ENCODE peak calls at places on chromosomes 2 and 18, in nine cellular contexts. One of them, this sample, is unnamed.

GRCh38 chr2:217316743-217317142 is 456.9 kb upstream of the TNP1 start:
- DNase-seq in HCT116: no peak
- DNase-seq in K562: no peak
- DNase-seq in spleen: no peak
- DNase-seq in SK-N-SH: no peak
- DNase-seq in transverse colon: no peak
- DNase-seq in upper lobe of left lung: no peak
- DNase-seq in HepG2: no peak
- DNase-seq in GM23338: no peak
- DNase-seq in this sample: peak

GRCh38 chr2:190540048-190540447 is 5.5 kb upstream of the NEMP2 start:
- DNase-seq in SK-N-SH: no peak
- DNase-seq in HCT116: no peak
- DNase-seq in upper lobe of left lung: no peak
- DNase-seq in GM23338: no peak
- DNase-seq in spleen: no peak
- DNase-seq in transverse colon: no peak
- DNase-seq in K562: no peak
- DNase-seq in HepG2: no peak
- DNase-seq in this sample: no peak

GRCh38 chr2:238513346-238513745 is 86.6 kb downstream of the ASB1 start:
- DNase-seq in HepG2: peak
- DNase-seq in spleen: peak
- DNase-seq in HCT116: peak
- DNase-seq in K562: peak
- DNase-seq in GM23338: peak
- DNase-seq in upper lobe of left lung: peak
- DNase-seq in transverse colon: no peak
- DNase-seq in SK-N-SH: peak
- DNase-seq in this sample: no peak

GRCh38 chr2:12074126-12074883 is 327.9 kb downstream of the LPIN1 start:
- DNase-seq in GM23338: no peak
- DNase-seq in upper lobe of left lung: no peak
- DNase-seq in spleen: no peak
- DNase-seq in transverse colon: no peak
- DNase-seq in SK-N-SH: peak
- DNase-seq in HepG2: no peak
- DNase-seq in HCT116: no peak
- DNase-seq in K562: peak
- DNase-seq in this sample: no peak

GRCh38 chr2:3114406-3115185 is 263.0 kb downstream of the EIPR1 start:
- DNase-seq in HCT116: no peak
- DNase-seq in transverse colon: no peak
- DNase-seq in SK-N-SH: no peak
- DNase-seq in K562: no peak
- DNase-seq in GM23338: no peak
- DNase-seq in spleen: peak
- DNase-seq in upper lobe of left lung: no peak
- DNase-seq in HepG2: no peak
- DNase-seq in this sample: no peak

GRCh38 chr2:234913208-234913626 is 38.6 kb upstream of the SH3BP4 start:
- DNase-seq in K562: no peak
- DNase-seq in HepG2: no peak
- DNase-seq in HCT116: no peak
- DNase-seq in SK-N-SH: no peak
- DNase-seq in spleen: no peak
- DNase-seq in upper lobe of left lung: no peak
- DNase-seq in transverse colon: no peak
- DNase-seq in GM23338: no peak
- DNase-seq in this sample: no peak

GRCh38 chr2:238459081-238459629 is 32.4 kb downstream of the ASB1 start:
- DNase-seq in HCT116: no peak
- DNase-seq in K562: no peak
- DNase-seq in transverse colon: no peak
- DNase-seq in HepG2: no peak
- DNase-seq in spleen: no peak
- DNase-seq in GM23338: no peak
- DNase-seq in SK-N-SH: no peak
- DNase-seq in upper lobe of left lung: no peak
- DNase-seq in this sample: no peak

GRCh38 chr18:29078272-29078671 is 901.3 kb upstream of the CDH2 start:
- DNase-seq in HCT116: no peak
- DNase-seq in SK-N-SH: no peak
- DNase-seq in upper lobe of left lung: no peak
- DNase-seq in K562: no peak
- DNase-seq in spleen: no peak
- DNase-seq in transverse colon: no peak
- DNase-seq in GM23338: no peak
- DNase-seq in HepG2: no peak
- DNase-seq in this sample: no peak

GRCh38 chr2:46893231-46893943 is 22.2 kb downstream of the MCFD2 start:
- DNase-seq in spleen: no peak
- DNase-seq in upper lobe of left lung: peak
- DNase-seq in GM23338: no peak
- DNase-seq in HCT116: no peak
- DNase-seq in transverse colon: no peak
- DNase-seq in HepG2: no peak
- DNase-seq in SK-N-SH: no peak
- DNase-seq in K562: peak
- DNase-seq in this sample: no peak

GRCh38 chr2:172285010-172285621 is 142.3 kb upstream of the ITGA6 start:
- DNase-seq in spleen: no peak
- DNase-seq in GM23338: peak
- DNase-seq in transverse colon: no peak
- DNase-seq in upper lobe of left lung: no peak
- DNase-seq in HCT116: no peak
- DNase-seq in HepG2: no peak
- DNase-seq in K562: no peak
- DNase-seq in SK-N-SH: no peak
- DNase-seq in this sample: no peak

GRCh38 chr2:204019572-204020501 is 83.3 kb downstream of the ICOS start:
- DNase-seq in HCT116: no peak
- DNase-seq in transverse colon: no peak
- DNase-seq in SK-N-SH: no peak
- DNase-seq in HepG2: no peak
- DNase-seq in GM23338: no peak
- DNase-seq in spleen: no peak
- DNase-seq in upper lobe of left lung: no peak
- DNase-seq in K562: no peak
- DNase-seq in this sample: no peak

GRCh38 chr2:239283961-239284801 is 116.6 kb downstream of the HDAC4 start:
- DNase-seq in K562: no peak
- DNase-seq in HepG2: no peak
- DNase-seq in HCT116: no peak
- DNase-seq in SK-N-SH: no peak
- DNase-seq in spleen: peak
- DNase-seq in upper lobe of left lung: no peak
- DNase-seq in transverse colon: peak
- DNase-seq in GM23338: no peak
- DNase-seq in this sample: no peak

GRCh38 chr2:38716185-38716584 is 35.0 kb downstream of the SRSF7 start:
- DNase-seq in HCT116: no peak
- DNase-seq in transverse colon: no peak
- DNase-seq in upper lobe of left lung: peak
- DNase-seq in SK-N-SH: no peak
- DNase-seq in GM23338: no peak
- DNase-seq in spleen: no peak
- DNase-seq in K562: no peak
- DNase-seq in HepG2: peak
- DNase-seq in this sample: no peak

GRCh38 chr2:29987141-29987540 is 65.8 kb upstream of the ALK start:
- DNase-seq in upper lobe of left lung: no peak
- DNase-seq in HCT116: no peak
- DNase-seq in GM23338: no peak
- DNase-seq in spleen: no peak
- DNase-seq in K562: no peak
- DNase-seq in HepG2: no peak
- DNase-seq in SK-N-SH: no peak
- DNase-seq in transverse colon: no peak
- DNase-seq in this sample: peak

DNA sequence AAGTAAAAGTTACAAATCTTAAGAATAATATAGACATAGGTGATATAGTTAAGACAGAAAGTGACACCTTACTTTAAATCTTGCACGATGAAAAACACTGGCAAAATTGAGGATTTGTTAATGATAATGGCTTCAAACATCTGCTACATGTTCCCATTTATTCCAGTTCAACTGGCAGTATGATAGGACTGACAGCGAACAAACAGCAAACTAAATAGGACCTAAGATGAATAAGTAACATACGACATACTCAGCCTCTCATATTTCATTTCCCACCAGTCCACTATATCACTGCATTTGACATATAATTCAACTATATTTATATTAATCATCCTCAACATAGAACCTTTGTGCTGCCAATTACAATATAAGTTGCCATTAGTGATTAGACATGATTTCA is 36.3 kb downstream of the ACVR1C start:
- DNase-seq in K562: no peak
- DNase-seq in transverse colon: no peak
- DNase-seq in HepG2: no peak
- DNase-seq in HCT116: no peak
- DNase-seq in spleen: no peak
- DNase-seq in upper lobe of left lung: no peak
- DNase-seq in GM23338: no peak
- DNase-seq in SK-N-SH: no peak
- DNase-seq in this sample: no peak
- TF ChIP-seq POLR2AphosphoS5 in K562: no peak
- TF ChIP-seq POLR2AphosphoS5 in transverse colon: no peak
- TF ChIP-seq POLR2AphosphoS5 in HepG2: no peak
- TF ChIP-seq POLR2AphosphoS5 in HCT116: no peak
- TF ChIP-seq POLR2AphosphoS5 in spleen: no peak
- TF ChIP-seq POLR2AphosphoS5 in upper lobe of left lung: no peak
- TF ChIP-seq POLR2AphosphoS5 in GM23338: no peak
- TF ChIP-seq POLR2AphosphoS5 in SK-N-SH: no peak
- TF ChIP-seq POLR2AphosphoS5 in this sample: no peak

GRCh38 chr18:21597616-21598015 is 2.9 kb downstream of the ESCO1 start:
- DNase-seq in GM23338: no peak
- DNase-seq in upper lobe of left lung: no peak
- DNase-seq in transverse colon: no peak
- DNase-seq in SK-N-SH: no peak
- DNase-seq in HepG2: no peak
- DNase-seq in K562: no peak
- DNase-seq in spleen: no peak
- DNase-seq in HCT116: no peak
- DNase-seq in this sample: no peak

GRCh38 chr18:21598726-21599584 is 1.5 kb downstream of the ESCO1 start:
- DNase-seq in spleen: peak
- DNase-seq in GM23338: no peak
- DNase-seq in SK-N-SH: no peak
- DNase-seq in HepG2: peak
- DNase-seq in K562: no peak
- DNase-seq in HCT116: peak
- DNase-seq in upper lobe of left lung: no peak
- DNase-seq in transverse colon: peak
- DNase-seq in this sample: no peak

DNA sequence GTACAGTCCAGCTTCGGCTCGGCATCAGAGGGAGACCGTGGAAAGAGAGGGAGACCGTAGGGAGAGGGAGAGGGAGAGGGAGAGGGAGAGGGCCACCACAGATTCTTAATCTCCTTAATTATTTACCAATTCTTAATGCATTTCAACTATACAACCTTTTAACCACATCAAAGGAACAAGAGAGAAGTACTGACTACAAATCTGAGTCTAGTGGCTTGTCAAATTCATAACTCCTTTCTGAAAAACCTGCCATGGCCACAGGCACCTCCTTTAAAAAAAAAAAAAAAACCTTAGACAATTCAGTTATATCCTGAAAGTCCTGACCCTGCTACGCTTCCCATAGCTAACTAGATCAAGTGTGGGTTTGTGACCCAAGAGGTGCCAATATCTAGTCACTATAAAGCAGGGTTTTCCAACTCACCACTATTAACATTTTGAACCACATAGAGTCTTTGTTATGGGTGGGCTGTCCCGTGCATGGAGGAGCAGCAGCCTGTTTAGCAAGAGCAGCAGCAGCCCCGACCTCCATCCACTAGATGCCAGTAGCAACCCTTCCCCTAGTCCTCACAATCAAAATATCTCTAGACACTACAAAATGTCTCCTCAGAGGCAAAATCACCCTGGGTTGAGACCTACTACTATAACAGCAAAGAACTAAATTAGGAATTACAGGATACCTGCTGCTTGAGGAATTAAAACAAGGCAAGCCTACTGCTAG is 6.8 kb downstream of the ESCO1 start:
- DNase-seq in spleen: no peak
- DNase-seq in transverse colon: no peak
- DNase-seq in upper lobe of left lung: no peak
- DNase-seq in K562: no peak
- DNase-seq in HCT116: no peak
- DNase-seq in GM23338: no peak
- DNase-seq in HepG2: peak
- DNase-seq in SK-N-SH: no peak
- DNase-seq in this sample: no peak
- TF ChIP-seq CTCF in spleen: no peak
- TF ChIP-seq CTCF in transverse colon: no peak
- TF ChIP-seq CTCF in upper lobe of left lung: no peak
- TF ChIP-seq CTCF in K562: peak
- TF ChIP-seq CTCF in HCT116: no peak
- TF ChIP-seq CTCF in GM23338: no peak
- TF ChIP-seq CTCF in HepG2: no peak
- TF ChIP-seq CTCF in SK-N-SH: peak
- TF ChIP-seq CTCF in this sample: no peak

DNA sequence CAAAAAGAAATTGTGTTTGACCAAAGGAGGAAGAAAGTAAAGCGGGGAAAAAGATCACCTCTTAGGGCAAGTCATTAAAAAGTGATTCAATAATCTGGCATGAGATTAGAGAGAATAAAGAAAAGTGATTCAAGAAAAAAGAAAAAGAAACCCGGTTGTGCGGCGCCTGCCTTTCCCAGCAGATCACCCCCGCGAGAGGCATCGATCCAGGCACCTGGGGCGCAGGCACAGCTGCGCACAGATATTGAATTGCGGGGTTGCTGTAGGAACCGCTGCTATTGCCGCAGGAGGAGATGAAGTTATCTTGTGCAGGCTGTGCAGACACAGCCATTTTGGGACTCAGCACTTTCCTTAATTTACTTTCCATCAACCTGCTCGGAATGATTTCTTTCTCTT is 71.2 kb downstream of the PLB1 start:
- DNase-seq in K562: no peak
- DNase-seq in GM23338: peak
- DNase-seq in HCT116: no peak
- DNase-seq in spleen: no peak
- DNase-seq in upper lobe of left lung: no peak
- DNase-seq in HepG2: no peak
- DNase-seq in SK-N-SH: peak
- DNase-seq in transverse colon: no peak
- DNase-seq in this sample: no peak
- TF ChIP-seq POLR2AphosphoS5 in K562: no peak
- TF ChIP-seq POLR2AphosphoS5 in GM23338: no peak
- TF ChIP-seq POLR2AphosphoS5 in HCT116: no peak
- TF ChIP-seq POLR2AphosphoS5 in spleen: no peak
- TF ChIP-seq POLR2AphosphoS5 in upper lobe of left lung: no peak
- TF ChIP-seq POLR2AphosphoS5 in HepG2: no peak
- TF ChIP-seq POLR2AphosphoS5 in SK-N-SH: no peak
- TF ChIP-seq POLR2AphosphoS5 in transverse colon: no peak
- TF ChIP-seq POLR2AphosphoS5 in this sample: no peak

DNA sequence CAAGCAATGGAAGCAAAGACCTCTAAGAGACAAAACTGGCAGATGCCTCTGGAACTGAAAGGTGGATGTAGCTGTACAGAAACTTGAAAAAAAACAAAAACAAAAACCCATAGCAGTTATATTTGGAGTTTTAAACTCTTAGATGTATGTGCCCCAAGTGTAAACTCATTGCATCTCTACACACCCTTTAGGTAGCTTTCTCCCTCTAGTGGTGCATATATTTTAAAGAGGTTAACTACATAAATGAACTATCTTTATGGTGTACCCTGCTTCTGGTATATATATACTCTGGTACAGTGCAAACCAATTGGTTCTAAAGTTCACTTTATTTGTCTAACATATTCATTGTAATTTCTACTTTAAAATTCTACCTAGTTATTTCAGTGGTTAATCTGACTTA is 518.2 kb downstream of the NRXN1 start:
- DNase-seq in upper lobe of left lung: no peak
- DNase-seq in K562: no peak
- DNase-seq in SK-N-SH: no peak
- DNase-seq in transverse colon: no peak
- DNase-seq in HCT116: no peak
- DNase-seq in GM23338: peak
- DNase-seq in spleen: no peak
- DNase-seq in HepG2: no peak
- DNase-seq in this sample: no peak
- TF ChIP-seq CTCF in upper lobe of left lung: no peak
- TF ChIP-seq CTCF in K562: no peak
- TF ChIP-seq CTCF in SK-N-SH: no peak
- TF ChIP-seq CTCF in transverse colon: no peak
- TF ChIP-seq CTCF in HCT116: no peak
- TF ChIP-seq CTCF in GM23338: peak
- TF ChIP-seq CTCF in spleen: no peak
- TF ChIP-seq CTCF in HepG2: no peak
- TF ChIP-seq CTCF in this sample: no peak

This sample was measured in esophagus muscularis mucosa.